ENCODE peak calls at places on chromosomes 13 and 19, in nine cellular contexts. Q, F, G, W, L, V, S, B and M are unnamed samples.

GRCh38 chr13:78680611-78681010 is 21.7 kb upstream of the OBI1 start:
- DNase-seq in Q (no peak), F (no peak), G (no peak), W (no peak), L (no peak), V (no peak), S (no peak), B (no peak), M (no peak)

GRCh38 chr13:94054159-94054558 is 425.3 kb downstream of the DCT start:
- DNase-seq in Q (no peak), F (no peak), G (no peak), W (no peak), L (no peak), V (no peak), S (no peak), B (no peak), M (no peak)

GRCh38 chr19:33795370-33796163 is 1.1 kb upstream of the KCTD15 start:
- DNase-seq in Q (peak), F (peak), G (peak), W (no peak), L (peak), V (peak), S (peak), B (peak), M (peak)

GRCh38 chr19:38183227-38183914 is 40.7 kb downstream of the DPF1 start:
- DNase-seq in Q (peak), F (no peak), G (peak), W (no peak), L (peak), V (peak), S (peak), B (no peak), M (peak)

GRCh38 chr13:97200081-97200942 is 21.8 kb upstream of the MBNL2 start:
- DNase-seq in Q (no peak), F (no peak), G (no peak), W (no peak), L (no peak), V (no peak), S (no peak), B (no peak), M (no peak)

GRCh38 chr13:23945612-23946011 is 48.3 kb upstream of the C1QTNF9B start:
- DNase-seq in Q (no peak), F (no peak), G (no peak), W (no peak), L (no peak), V (no peak), S (no peak), B (no peak), M (no peak)

GRCh38 chr19:35162471-35163326 is 8.2 kb downstream of the FXYD5 start:
- DNase-seq in Q (peak), F (no peak), G (no peak), W (peak), L (no peak), V (no peak), S (no peak), B (no peak), M (no peak)

GRCh38 chr19:17243854-17244617 is 1.7 kb downstream of the NR2F6 start:
- DNase-seq in Q (no peak), F (peak), G (peak), W (no peak), L (no peak), V (peak), S (peak), B (peak), M (peak)

GRCh38 chr13:71808708-71809107 is 58.3 kb downstream of the DACH1 start:
- DNase-seq in Q (no peak), F (no peak), G (no peak), W (no peak), L (no peak), V (no peak), S (no peak), B (no peak), M (no peak)

GRCh38 chr13:21686761-21687391 is 16.0 kb downstream of the FGF9 start:
- DNase-seq in Q (no peak), F (no peak), G (no peak), W (no peak), L (no peak), V (no peak), S (no peak), B (no peak), M (no peak)

GRCh38 chr13:34591801-34592454 is 350.1 kb upstream of the NBEA start:
- DNase-seq in Q (no peak), F (no peak), G (peak), W (peak), L (no peak), V (no peak), S (no peak), B (no peak), M (no peak)

GRCh38 chr13:34589581-34589980 is 352.5 kb upstream of the NBEA start:
- DNase-seq in Q (no peak), F (no peak), G (no peak), W (no peak), L (no peak), V (no peak), S (no peak), B (no peak), M (no peak)

GRCh38 chr13:34591163-34591562 is 350.9 kb upstream of the NBEA start:
- DNase-seq in Q (no peak), F (no peak), G (no peak), W (no peak), L (no peak), V (peak), S (no peak), B (no peak), M (no peak)

DNA sequence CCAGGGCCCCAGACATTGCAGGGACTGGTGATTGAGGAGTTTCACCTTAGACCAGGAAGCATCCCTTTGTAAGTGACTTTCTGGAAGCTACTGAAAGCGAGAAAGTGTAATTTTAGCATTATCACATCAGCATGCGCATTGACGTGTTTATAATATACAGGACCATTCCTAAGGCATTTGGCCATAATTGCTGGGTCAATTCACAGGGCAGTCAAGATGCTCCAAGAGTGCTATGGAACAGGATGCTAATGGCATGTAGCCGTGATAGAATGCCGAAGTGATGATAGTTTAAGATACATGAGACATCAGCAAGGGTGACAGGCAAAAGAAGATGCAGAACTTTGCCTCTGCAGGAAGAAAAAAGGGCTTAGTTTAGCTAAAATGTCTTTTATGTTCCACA is 347.6 kb upstream of the NBEA start:
- DNase-seq in Q (no peak), F (no peak), G (no peak), W (no peak), L (no peak), V (no peak), S (no peak), B (no peak), M (no peak)
- TF ChIP-seq CTCF in Q (no peak), F (no peak), G (no peak), W (no peak), L (no peak), V (no peak), S (no peak), B (no peak), M (no peak)

DNA sequence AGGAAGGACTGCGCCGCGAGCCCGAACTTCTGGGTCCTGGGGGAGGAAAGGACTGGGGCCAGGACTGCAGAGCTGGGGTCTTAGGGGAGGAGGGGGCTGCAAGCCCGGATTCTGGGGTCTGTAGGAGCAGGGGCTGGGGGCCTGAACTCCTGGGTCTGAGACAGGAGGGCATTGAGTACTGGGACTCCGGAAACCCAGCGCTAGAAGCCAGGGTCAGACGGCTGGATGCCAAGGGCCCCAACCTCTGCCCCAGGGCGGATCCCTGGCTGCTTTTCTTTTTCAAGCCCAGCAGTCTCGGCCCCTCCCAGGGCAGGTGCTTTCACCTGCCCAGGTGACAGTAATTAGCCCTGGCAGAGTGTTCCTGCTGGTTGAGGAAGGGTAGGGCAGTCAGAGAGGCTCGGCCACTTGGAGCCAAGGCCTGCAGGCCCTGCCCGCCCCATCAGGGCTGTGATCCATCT is 2.3 kb downstream of the MYH14 start:
- DNase-seq in Q (no peak), F (peak), G (no peak), W (peak), L (no peak), V (no peak), S (no peak), B (peak), M (no peak)
- H3K4me3 ChIP-seq in Q (no peak), F (peak), G (peak), W (peak), L (no peak), V (no peak), S (peak), B (peak), M (no peak)

GRCh38 chr13:101919541-101920306 is 467.2 kb downstream of the ITGBL1 start:
- DNase-seq in Q (peak), F (peak), G (no peak), W (no peak), L (no peak), V (peak), S (peak), B (no peak), M (peak)
- TF ChIP-seq CTCF in Q (peak), F (no peak), G (no peak), W (no peak), L (no peak), V (no peak), S (no peak), B (no peak), M (no peak)

GRCh38 chr13:75151081-75151643 is 330.8 kb downstream of the TBC1D4 start:
- DNase-seq in Q (peak), F (no peak), G (no peak), W (no peak), L (no peak), V (no peak), S (no peak), B (no peak), M (peak)
- H3K4me3 ChIP-seq in Q (no peak), F (no peak), G (no peak), W (no peak), L (no peak), V (no peak), S (no peak), B (no peak), M (no peak)

GRCh38 chr19:51367565-51368365 is 1.0 kb downstream of the CLDND2 start:
- DNase-seq in Q (peak), F (peak), G (peak), W (peak), L (peak), V (peak), S (peak), B (peak), M (peak)
- TF ChIP-seq CTCF in Q (no peak), F (no peak), G (no peak), W (no peak), L (no peak), V (no peak), S (no peak), B (no peak), M (no peak)